ENCODE peak calls at places on chromosomes 4 and X, in six cellular contexts. S is AG10803, O is tibial artery, X is GM23338, D is neural progenitor cell, G is body of pancreas. L is an unnamed sample.

GRCh38 chr4:99209671-99210070 is 9.4 kb downstream of the ADH6 start:
- DNase-seq in S (peak), O (no peak), X (no peak), D (no peak), G (no peak), L (no peak)

GRCh38 chr4:42151568-42152506 is 618 bp downstream of the BEND4 start:
- DNase-seq in S (no peak), O (no peak), X (peak), D (peak), G (no peak), L (no peak)

GRCh38 chrX:23592741-23593140 is 74.6 kb upstream of the PRDX4 start:
- DNase-seq in S (no peak), O (no peak), X (no peak), D (no peak), G (no peak), L (no peak)

GRCh38 chr4:94221930-94222329 is 14.3 kb downstream of the SMARCAD1 start:
- DNase-seq in S (no peak), O (no peak), X (no peak), D (no peak), G (no peak), L (no peak)

GRCh38 chrX:102723456-102723855 is 2.9 kb downstream of the GPRASP3 start:
- DNase-seq in S (no peak), O (no peak), X (peak), D (no peak), G (no peak), L (no peak)

GRCh38 chr4:185192059-185192458 is 11.7 kb downstream of the CFAP97 start:
- DNase-seq in S (no peak), O (no peak), X (no peak), D (no peak), G (no peak), L (no peak)

GRCh38 chrX:46185923-46186810 is 359.1 kb downstream of the ZNF674 start:
- DNase-seq in S (no peak), O (no peak), X (no peak), D (no peak), G (no peak), L (no peak)

GRCh38 chr4:25795566-25796454 is 67.0 kb downstream of the SEL1L3 start:
- DNase-seq in S (peak), O (no peak), X (peak), D (peak), G (no peak), L (no peak)

GRCh38 chr4:1082215-1083182 is 30.9 kb downstream of the RNF212 start:
- DNase-seq in S (peak), O (peak), X (no peak), D (no peak), G (peak), L (peak)

GRCh38 chrX:149628280-149628679 is 3.3 kb downstream of the TMEM185A start:
- DNase-seq in S (no peak), O (no peak), X (no peak), D (no peak), G (no peak), L (no peak)

GRCh38 chr4:168654206-168655174 is 157.6 kb downstream of the PALLD start:
- DNase-seq in S (no peak), O (no peak), X (peak), D (no peak), G (no peak), L (no peak)

GRCh38 chr4:78749972-78750727 is 26.0 kb upstream of the BMP2K start:
- DNase-seq in S (peak), O (no peak), X (no peak), D (no peak), G (no peak), L (no peak)

GRCh38 chr4:173121044-173121685 is 47.4 kb upstream of the GALNT7 start:
- DNase-seq in S (peak), O (no peak), X (peak), D (peak), G (no peak), L (no peak)

GRCh38 chr4:76803522-76803921 is 94.4 kb downstream of the SOWAHB start:
- DNase-seq in S (peak), O (no peak), X (no peak), D (no peak), G (no peak), L (peak)

GRCh38 chrX:48461830-48462229 is 8.2 kb downstream of the SLC38A5 start:
- DNase-seq in S (no peak), O (no peak), X (no peak), D (no peak), G (no peak), L (no peak)

GRCh38 chr4:113872426-113873260 is 106.8 kb downstream of the ARSJ start:
- DNase-seq in S (peak), O (no peak), X (no peak), D (no peak), G (no peak), L (no peak)

GRCh38 chr4:77600521-77601451 is 4.8 kb upstream of the CXCL13 start:
- DNase-seq in S (peak), O (no peak), X (peak), D (peak), G (peak), L (no peak)

GRCh38 chr4:2330119-2331042 is 68.5 kb upstream of the MXD4 start:
- DNase-seq in S (peak), O (peak), X (no peak), D (no peak), G (no peak), L (no peak)

GRCh38 chr4:154084864-154085263 is 296.0 kb upstream of the SFRP2 start:
- DNase-seq in S (no peak), O (no peak), X (no peak), D (no peak), G (no peak), L (no peak)

GRCh38 chr4:108166441-108167315 is 2.1 kb downstream of the LEF1 start:
- DNase-seq in S (no peak), O (no peak), X (peak), D (peak), G (peak), L (no peak)

DNA sequence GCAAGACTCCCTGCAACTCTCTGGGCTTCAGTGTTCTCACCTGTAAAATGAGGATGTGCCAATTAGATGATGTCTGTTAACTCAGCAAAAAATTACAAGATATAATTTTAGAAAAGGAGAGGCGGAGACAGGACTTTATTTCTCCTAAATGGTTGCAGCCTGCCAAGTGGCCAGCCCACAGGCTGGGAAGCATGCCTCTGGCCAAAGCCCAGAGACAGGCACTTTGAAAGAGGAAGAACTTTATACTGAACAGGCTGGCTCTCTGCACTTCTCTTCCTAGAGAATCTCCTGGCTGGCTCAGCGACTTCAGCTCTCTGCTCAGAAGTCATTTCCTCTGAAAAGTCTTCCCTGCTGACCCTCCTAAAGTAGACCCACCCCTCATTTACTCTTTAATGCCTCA is 3.7 kb downstream of the PRDM5 start:
- DNase-seq in S (peak), O (no peak), X (peak), D (no peak), G (peak), L (no peak)
- H3K4me3 ChIP-seq in S (no peak), O (no peak), X (no peak), D (no peak), G (no peak), L (no peak)

GRCh38 chr4:38930696-38931095 is 63.1 kb downstream of the FAM114A1 start:
- DNase-seq in S (no peak), O (no peak), X (no peak), D (no peak), G (no peak), L (no peak)
- H3K4me3 ChIP-seq in S (no peak), O (no peak), X (no peak), D (no peak), G (no peak), L (no peak)

GRCh38 chrX:107448625-107449468 is 605 bp upstream of the FRMPD3 start:
- DNase-seq in S (no peak), O (no peak), X (peak), D (peak), G (no peak), L (no peak)
- H3K4me3 ChIP-seq in S (peak), O (peak), X (peak), D (peak), G (no peak), L (peak)

GRCh38 chr4:73870260-73870659 is 1.1 kb downstream of the CXCL1 start:
- DNase-seq in S (no peak), O (no peak), X (peak), D (no peak), G (no peak), L (no peak)
- H3K4me3 ChIP-seq in S (peak), O (no peak), X (peak), D (no peak), G (no peak), L (no peak)

DNA sequence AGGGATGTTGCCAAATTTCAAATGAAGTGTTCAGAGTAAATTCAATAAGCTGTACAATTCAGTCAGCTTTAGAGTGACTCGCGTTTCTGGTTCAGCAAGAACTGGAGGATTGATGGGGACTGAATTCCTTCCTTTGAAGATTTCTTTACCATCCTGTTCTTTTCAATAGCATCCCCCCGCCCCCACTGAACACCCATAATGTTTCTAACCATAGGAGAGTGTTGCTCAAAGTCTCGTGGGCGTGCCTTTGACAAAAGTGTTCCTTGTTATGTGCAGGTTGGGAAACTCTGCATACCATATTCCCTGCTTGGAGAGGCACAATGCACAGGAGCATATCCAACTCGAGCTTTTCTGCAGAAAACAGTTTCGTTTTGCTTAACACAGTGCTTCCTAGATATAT is 323.5 kb upstream of the CASK start:
- DNase-seq in S (peak), O (no peak), X (no peak), D (peak), G (no peak), L (no peak)
- H3K4me3 ChIP-seq in S (peak), O (no peak), X (no peak), D (no peak), G (no peak), L (no peak)

GRCh38 chr4:183766140-183766539 is 107.0 kb downstream of the TRAPPC11 start:
- DNase-seq in S (no peak), O (no peak), X (no peak), D (no peak), G (no peak), L (no peak)

GRCh38 chr4:183760326-183760725 is 101.2 kb downstream of the TRAPPC11 start:
- DNase-seq in S (no peak), O (no peak), X (no peak), D (no peak), G (no peak), L (no peak)

GRCh38 chr4:183765121-183765990 is 106.3 kb downstream of the TRAPPC11 start:
- DNase-seq in S (no peak), O (no peak), X (peak), D (peak), G (no peak), L (no peak)

GRCh38 chr4:183758735-183759447 is 99.8 kb downstream of the TRAPPC11 start:
- DNase-seq in S (no peak), O (no peak), X (peak), D (peak), G (no peak), L (no peak)

GRCh38 chr4:183763990-183764754 is 105.1 kb downstream of the TRAPPC11 start:
- DNase-seq in S (no peak), O (no peak), X (no peak), D (no peak), G (no peak), L (no peak)
- H3K4me3 ChIP-seq in S (no peak), O (no peak), X (no peak), D (no peak), G (no peak), L (no peak)